ENCODE peak calls at places on chromosomes 4 and X, in five cellular contexts. M, N, W, T and F are unnamed samples.

GRCh38 chr4:183289688-183290087 is 30.4 kb downstream of the CLDN22 start:
- DNase-seq in N (no peak), T (no peak), M (no peak), W (no peak), F (no peak)

GRCh38 chr4:41713768-41714167 is 34.8 kb downstream of the PHOX2B start:
- DNase-seq in M (no peak), T (no peak), N (no peak), W (no peak), F (no peak)

GRCh38 chr4:112706840-112707207 is 69.9 kb downstream of the LARP7 start:
- DNase-seq in M (no peak), N (no peak), T (no peak), W (no peak), F (no peak)

GRCh38 chr4:54961357-54961975 is 163.9 kb downstream of the KDR start:
- DNase-seq in M (no peak), W (no peak), T (peak; percentile 61), N (no peak), F (peak; percentile 76)

GRCh38 chrX:1378306-1378758 is 13.6 kb downstream of the SLC25A6 start:
- DNase-seq in M (no peak), T (no peak), W (no peak), N (no peak), F (no peak)

GRCh38 chr4:173301518-173302201 is 32.5 kb downstream of the HMGB2 start:
- DNase-seq in M (no peak), T (peak; percentile 37), N (no peak), W (peak; percentile 28), F (peak; percentile 50)

GRCh38 chrX:8049827-8050226 is 121.2 kb downstream of the VCX2 start:
- DNase-seq in N (no peak), T (no peak), M (no peak), W (no peak), F (no peak)

GRCh38 chr4:140238353-140239041 is 84.5 kb upstream of the MAML3 start:
- DNase-seq in W (no peak), T (no peak), N (no peak), M (peak; percentile 94), F (no peak)

GRCh38 chr4:139815646-139816601 is 150.3 kb downstream of the MGST2 start:
- DNase-seq in M (peak; percentile 71), T (peak; percentile 68), N (peak; percentile 56), W (peak; percentile 15), F (peak; percentile 87)

GRCh38 chrX:101206471-101206870 is 13.1 kb upstream of the DRP2 start:
- DNase-seq in W (peak; percentile 4), T (peak; percentile 66), N (no peak), M (no peak), F (peak; percentile 65)

GRCh38 chrX:132119821-132120220 is 8.0 kb downstream of the FRMD7 start:
- DNase-seq in N (no peak), T (no peak), W (no peak), M (no peak), F (no peak)

GRCh38 chr4:186904104-186904503 is 180.4 kb upstream of the FAT1 start:
- DNase-seq in M (no peak), T (no peak), N (peak; percentile 76), W (no peak), F (no peak)

GRCh38 chrX:25028726-25029125 is 13.0 kb upstream of the ARX start:
- DNase-seq in M (no peak), W (no peak), T (no peak), N (peak; percentile 5), F (peak; percentile 28)

GRCh38 chr4:168831585-168831918 is 178.5 kb downstream of the CBR4 start:
- DNase-seq in M (no peak), W (no peak), T (no peak), N (no peak), F (no peak)

GRCh38 chr4:40923326-40924095 is 173.8 kb downstream of the NSUN7 start:
- DNase-seq in N (no peak), W (no peak), T (peak; percentile 93), M (peak; percentile 57), F (peak; percentile 81)

GRCh38 chr4:107035711-107036601 is at the start of gene DKK2:
- DNase-seq in T (peak; percentile 24), W (peak; percentile 19), N (no peak), M (peak; percentile 29), F (peak; percentile 25)

GRCh38 chr4:37715889-37716402 is 29.8 kb upstream of the RELL1 start:
- DNase-seq in T (no peak), N (no peak), M (no peak), W (peak; percentile 54), F (peak; percentile 81)

GRCh38 chr4:185194924-185195632 is 8.7 kb downstream of the CFAP97 start:
- DNase-seq in M (no peak), W (no peak), N (no peak), T (no peak), F (no peak)

GRCh38 chr4:41746025-41746439 is 2.5 kb downstream of the PHOX2B start:
- DNase-seq in W (no peak), T (no peak), N (no peak), M (no peak), F (no peak)

GRCh38 chr4:184541918-184542317 is 67.6 kb upstream of the IRF2 start:
- DNase-seq in T (no peak), M (no peak), N (no peak), W (no peak), F (no peak)